ENCODE peak calls at places on chromosomes 16 and 17, in six cellular contexts. One of them, this sample, is unnamed.

GRCh38 chr16:55710466-55710865 is 54.7 kb downstream of the SLC6A2 start:
- DNase-seq in GM23248: peak; percentile 14
- DNase-seq in GM23338: peak; percentile 66
- DNase-seq in PC-3: no peak
- DNase-seq in MM.1S: no peak
- DNase-seq in SK-N-SH: no peak
- DNase-seq in this sample: peak; percentile 64

GRCh38 chr16:82358601-82359221 is 188.7 kb upstream of the MPHOSPH6 start:
- DNase-seq in GM23248: no peak
- DNase-seq in GM23338: no peak
- DNase-seq in PC-3: peak; percentile 20
- DNase-seq in MM.1S: no peak
- DNase-seq in SK-N-SH: no peak
- DNase-seq in this sample: no peak

GRCh38 chr16:88926374-88926990 is 50.5 kb downstream of the CBFA2T3 start:
- DNase-seq in GM23248: peak; percentile 24
- DNase-seq in GM23338: no peak
- DNase-seq in PC-3: peak; percentile 21
- DNase-seq in MM.1S: no peak
- DNase-seq in SK-N-SH: no peak
- DNase-seq in this sample: peak; percentile 58

GRCh38 chr16:57141822-57142631 is 43.8 kb downstream of the PSME3IP1 start:
- DNase-seq in GM23248: no peak
- DNase-seq in GM23338: no peak
- DNase-seq in PC-3: no peak
- DNase-seq in MM.1S: no peak
- DNase-seq in SK-N-SH: peak; percentile 17
- DNase-seq in this sample: no peak

GRCh38 chr17:81601525-81602120 is 35.3 kb downstream of the NPLOC4 start:
- DNase-seq in GM23248: peak; percentile 79
- DNase-seq in GM23338: peak; percentile 78
- DNase-seq in PC-3: peak; percentile 84
- DNase-seq in MM.1S: peak; percentile 64
- DNase-seq in SK-N-SH: peak; percentile 87
- DNase-seq in this sample: peak; percentile 67

GRCh38 chr16:964696-965395 is 5.9 kb downstream of the LMF1 start:
- DNase-seq in GM23248: no peak
- DNase-seq in GM23338: no peak
- DNase-seq in PC-3: peak; percentile 69
- DNase-seq in MM.1S: no peak
- DNase-seq in SK-N-SH: no peak
- DNase-seq in this sample: no peak

GRCh38 chr16:47574091-47575054 is 113.2 kb downstream of the PHKB start:
- DNase-seq in GM23248: peak; percentile 71
- DNase-seq in GM23338: peak; percentile 32
- DNase-seq in PC-3: peak; percentile 20
- DNase-seq in MM.1S: peak; percentile 57
- DNase-seq in SK-N-SH: no peak
- DNase-seq in this sample: peak; percentile 5

GRCh38 chr16:87780385-87780989 is 14.7 kb upstream of the KLHDC4 start:
- DNase-seq in GM23248: peak; percentile 25
- DNase-seq in GM23338: no peak
- DNase-seq in PC-3: no peak
- DNase-seq in MM.1S: peak; percentile 47
- DNase-seq in SK-N-SH: no peak
- DNase-seq in this sample: no peak

GRCh38 chr17:39069114-39069756 is 82.2 kb downstream of the PLXDC1 start:
- DNase-seq in GM23248: peak; percentile 74
- DNase-seq in GM23338: peak; percentile 82
- DNase-seq in PC-3: peak; percentile 40
- DNase-seq in MM.1S: peak; percentile 39
- DNase-seq in SK-N-SH: peak; percentile 69
- DNase-seq in this sample: peak; percentile 74

GRCh38 chr16:12543700-12544476 is 259.8 kb downstream of the CPPED1 start:
- DNase-seq in GM23248: no peak
- DNase-seq in GM23338: no peak
- DNase-seq in PC-3: no peak
- DNase-seq in MM.1S: no peak
- DNase-seq in SK-N-SH: no peak
- DNase-seq in this sample: no peak

GRCh38 chr16:24504467-24505345 is 34.7 kb upstream of the RBBP6 start:
- DNase-seq in GM23248: peak; percentile 79
- DNase-seq in GM23338: peak; percentile 89
- DNase-seq in PC-3: peak; percentile 72
- DNase-seq in MM.1S: peak; percentile 68
- DNase-seq in SK-N-SH: peak; percentile 64
- DNase-seq in this sample: peak; percentile 78

GRCh38 chr17:30334421-30334820 is 564 bp upstream of the TMIGD1 start:
- DNase-seq in GM23248: no peak
- DNase-seq in GM23338: no peak
- DNase-seq in PC-3: no peak
- DNase-seq in MM.1S: no peak
- DNase-seq in SK-N-SH: no peak
- DNase-seq in this sample: no peak

GRCh38 chr16:875182-876040 is 74.9 kb upstream of the GNG13 start:
- DNase-seq in GM23248: no peak
- DNase-seq in GM23338: no peak
- DNase-seq in PC-3: no peak
- DNase-seq in MM.1S: no peak
- DNase-seq in SK-N-SH: no peak
- DNase-seq in this sample: no peak

GRCh38 chr16:31148281-31148728 is 1.6 kb downstream of the PRSS36 start:
- DNase-seq in GM23248: no peak
- DNase-seq in GM23338: peak; percentile 78
- DNase-seq in PC-3: no peak
- DNase-seq in MM.1S: no peak
- DNase-seq in SK-N-SH: peak; percentile 38
- DNase-seq in this sample: peak; percentile 34

GRCh38 chr17:77846531-77847085 is 111.9 kb upstream of the TNRC6C start:
- DNase-seq in GM23248: no peak
- DNase-seq in GM23338: no peak
- DNase-seq in PC-3: no peak
- DNase-seq in MM.1S: peak; percentile 48
- DNase-seq in SK-N-SH: no peak
- DNase-seq in this sample: no peak

GRCh38 chr16:53501216-53501859 is 1.7 kb downstream of the AKTIP start:
- DNase-seq in GM23248: no peak
- DNase-seq in GM23338: peak; percentile 21
- DNase-seq in PC-3: no peak
- DNase-seq in MM.1S: no peak
- DNase-seq in SK-N-SH: no peak
- DNase-seq in this sample: no peak

GRCh38 chr17:14329900-14330491 is 29.1 kb downstream of the HS3ST3B1 start:
- DNase-seq in GM23248: no peak
- DNase-seq in GM23338: no peak
- DNase-seq in PC-3: no peak
- DNase-seq in MM.1S: no peak
- DNase-seq in SK-N-SH: no peak
- DNase-seq in this sample: no peak

GRCh38 chr16:82767198-82767597 is 140.4 kb downstream of the CDH13 start:
- DNase-seq in GM23248: no peak
- DNase-seq in GM23338: no peak
- DNase-seq in PC-3: no peak
- DNase-seq in MM.1S: no peak
- DNase-seq in SK-N-SH: no peak
- DNase-seq in this sample: no peak

GRCh38 chr17:17847102-17847501 is 10.3 kb upstream of the SREBF1 start:
- DNase-seq in GM23248: no peak
- DNase-seq in GM23338: no peak
- DNase-seq in PC-3: no peak
- DNase-seq in MM.1S: no peak
- DNase-seq in SK-N-SH: no peak
- DNase-seq in this sample: no peak

GRCh38 chr16:84694980-84695379 is 4.8 kb upstream of the USP10 start:
- DNase-seq in GM23248: no peak
- DNase-seq in GM23338: no peak
- DNase-seq in PC-3: no peak
- DNase-seq in MM.1S: no peak
- DNase-seq in SK-N-SH: no peak
- DNase-seq in this sample: no peak

GRCh38 chr16:14205666-14206065 is 134.5 kb downstream of the MRTFB start:
- DNase-seq in GM23248: no peak
- DNase-seq in GM23338: no peak
- DNase-seq in PC-3: no peak
- DNase-seq in MM.1S: peak; percentile 83
- DNase-seq in SK-N-SH: no peak
- DNase-seq in this sample: no peak

GRCh38 chr16:89507834-89508590 is at the start of gene SPG7:
- DNase-seq in GM23248: peak; percentile 95
- DNase-seq in GM23338: peak; percentile 91
- DNase-seq in PC-3: peak; percentile 84
- DNase-seq in MM.1S: peak; percentile 75
- DNase-seq in SK-N-SH: peak; percentile 99
- DNase-seq in this sample: peak; percentile 96

GRCh38 chr16:77131398-77131797 is 59.6 kb upstream of the MON1B start:
- DNase-seq in GM23248: no peak
- DNase-seq in GM23338: no peak
- DNase-seq in PC-3: no peak
- DNase-seq in MM.1S: no peak
- DNase-seq in SK-N-SH: peak; percentile 21
- DNase-seq in this sample: no peak

GRCh38 chr16:49564577-49565224 is 191.1 kb downstream of the C16orf78 start:
- DNase-seq in GM23248: peak; percentile 11
- DNase-seq in GM23338: peak; percentile 56
- DNase-seq in PC-3: no peak
- DNase-seq in MM.1S: no peak
- DNase-seq in SK-N-SH: no peak
- DNase-seq in this sample: no peak

GRCh38 chr17:17511971-17512858 is 16.0 kb upstream of the RASD1 start:
- DNase-seq in GM23248: peak; percentile 95
- DNase-seq in GM23338: no peak
- DNase-seq in PC-3: peak; percentile 97
- DNase-seq in MM.1S: no peak
- DNase-seq in SK-N-SH: no peak
- DNase-seq in this sample: no peak

GRCh38 chr16:30958164-30959083 is 870 bp downstream of the SETD1A start:
- DNase-seq in GM23248: peak; percentile 82
- DNase-seq in GM23338: peak; percentile 75
- DNase-seq in PC-3: peak; percentile 29
- DNase-seq in MM.1S: peak; percentile 41
- DNase-seq in SK-N-SH: peak; percentile 93
- DNase-seq in this sample: peak; percentile 89

GRCh38 chr17:13490906-13491502 is 110.7 kb downstream of the HS3ST3A1 start:
- DNase-seq in GM23248: peak; percentile 12
- DNase-seq in GM23338: no peak
- DNase-seq in PC-3: no peak
- DNase-seq in MM.1S: no peak
- DNase-seq in SK-N-SH: no peak
- DNase-seq in this sample: no peak

GRCh38 chr16:66250686-66251405 is 115.6 kb upstream of the CDH5 start:
- DNase-seq in GM23248: peak; percentile 74
- DNase-seq in GM23338: peak; percentile 8
- DNase-seq in PC-3: peak; percentile 14
- DNase-seq in MM.1S: no peak
- DNase-seq in SK-N-SH: peak; percentile 63
- DNase-seq in this sample: no peak

GRCh38 chr17:4895676-4896331 is 3.5 kb upstream of the C17orf107 start:
- DNase-seq in GM23248: no peak
- DNase-seq in GM23338: peak; percentile 82
- DNase-seq in PC-3: no peak
- DNase-seq in MM.1S: no peak
- DNase-seq in SK-N-SH: no peak
- DNase-seq in this sample: peak; percentile 36

DNA sequence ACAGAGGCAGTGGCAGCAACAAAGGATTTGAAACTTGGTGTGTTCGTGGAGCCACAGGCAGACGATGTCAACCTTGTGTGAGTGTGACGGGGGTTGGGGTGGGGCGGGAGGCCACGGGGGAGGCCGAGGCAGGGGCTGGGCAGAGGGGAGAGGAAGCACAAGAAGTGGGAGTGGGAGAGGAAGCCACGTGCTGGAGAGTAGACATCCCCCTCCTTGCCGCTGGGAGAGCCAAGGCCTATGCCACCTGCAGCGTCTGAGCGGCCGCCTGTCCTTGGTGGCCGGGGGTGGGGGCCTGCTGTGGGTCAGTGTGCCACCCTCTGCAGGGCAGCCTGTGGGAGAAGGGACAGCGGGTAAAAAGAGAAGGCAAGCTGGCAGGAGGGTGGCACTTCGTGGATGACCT is 25.5 kb downstream of the STH start:
- DNase-seq in GM23248: no peak
- DNase-seq in GM23338: no peak
- DNase-seq in PC-3: no peak
- DNase-seq in MM.1S: no peak
- DNase-seq in SK-N-SH: no peak
- DNase-seq in this sample: no peak
- H3K27ac ChIP-seq in GM23248: no peak overlapping the region
- H3K27ac ChIP-seq in GM23338: no peak overlapping the region
- H3K27ac ChIP-seq in PC-3: no peak overlapping the region
- H3K27ac ChIP-seq in MM.1S: no peak overlapping the region
- H3K27ac ChIP-seq in SK-N-SH: no peak overlapping the region
- H3K27ac ChIP-seq in this sample: no peak overlapping the region

GRCh38 chr16:10754941-10755340 is 11.3 kb downstream of the NUBP1 start:
- DNase-seq in GM23248: peak; percentile 79
- DNase-seq in GM23338: no peak
- DNase-seq in PC-3: peak; percentile 71
- DNase-seq in MM.1S: no peak
- DNase-seq in SK-N-SH: no peak
- DNase-seq in this sample: no peak
- TF ChIP-seq EZH2phosphoT487 in GM23248: no peak
- TF ChIP-seq EZH2phosphoT487 in GM23338: no peak
- TF ChIP-seq EZH2phosphoT487 in PC-3: no peak
- TF ChIP-seq EZH2phosphoT487 in MM.1S: no peak
- TF ChIP-seq EZH2phosphoT487 in SK-N-SH: no peak
- TF ChIP-seq EZH2phosphoT487 in this sample: no peak

GRCh38 chr16:10312784-10313724 is 72.8 kb upstream of the ATF7IP2 start:
- DNase-seq in GM23248: no peak
- DNase-seq in GM23338: no peak
- DNase-seq in PC-3: no peak
- DNase-seq in MM.1S: peak; percentile 67
- DNase-seq in SK-N-SH: no peak
- DNase-seq in this sample: no peak

GRCh38 chr16:10312023-10312422 is 73.8 kb upstream of the ATF7IP2 start:
- DNase-seq in GM23248: no peak
- DNase-seq in GM23338: no peak
- DNase-seq in PC-3: no peak
- DNase-seq in MM.1S: no peak
- DNase-seq in SK-N-SH: no peak
- DNase-seq in this sample: no peak

GRCh38 chr16:10308305-10309193 is 77.3 kb upstream of the ATF7IP2 start:
- DNase-seq in GM23248: no peak
- DNase-seq in GM23338: no peak
- DNase-seq in PC-3: no peak
- DNase-seq in MM.1S: no peak
- DNase-seq in SK-N-SH: no peak
- DNase-seq in this sample: no peak

GRCh38 chr16:10305912-10306311 is 79.9 kb upstream of the ATF7IP2 start:
- DNase-seq in GM23248: no peak
- DNase-seq in GM23338: no peak
- DNase-seq in PC-3: no peak
- DNase-seq in MM.1S: no peak
- DNase-seq in SK-N-SH: no peak
- DNase-seq in this sample: no peak

GRCh38 chr16:10309271-10309932 is 76.5 kb upstream of the ATF7IP2 start:
- DNase-seq in GM23248: no peak
- DNase-seq in GM23338: no peak
- DNase-seq in PC-3: no peak
- DNase-seq in MM.1S: no peak
- DNase-seq in SK-N-SH: no peak
- DNase-seq in this sample: no peak
- H3F3A ChIP-seq in GM23248: no peaks in the 10 kb centered on the region
- H3F3A ChIP-seq in GM23338: no peaks in the 10 kb centered on the region
- H3F3A ChIP-seq in PC-3: no peaks in the 10 kb centered on the region
- H3F3A ChIP-seq in MM.1S: no peaks in the 10 kb centered on the region
- H3F3A ChIP-seq in SK-N-SH: no peaks in the 10 kb centered on the region
- H3F3A ChIP-seq in this sample: no peaks in the 10 kb centered on the region

GRCh38 chr17:51398128-51398525 is 137.8 kb downstream of the UTP18 start:
- DNase-seq in GM23248: no peak
- DNase-seq in GM23338: no peak
- DNase-seq in PC-3: no peak
- DNase-seq in MM.1S: no peak
- DNase-seq in SK-N-SH: no peak
- DNase-seq in this sample: no peak
- H3K27ac ChIP-seq in GM23248: no peak overlapping the region
- H3K27ac ChIP-seq in GM23338: no peak overlapping the region
- H3K27ac ChIP-seq in PC-3: no peak overlapping the region
- H3K27ac ChIP-seq in MM.1S: no peak overlapping the region
- H3K27ac ChIP-seq in SK-N-SH: no peak overlapping the region
- H3K27ac ChIP-seq in this sample: no peak overlapping the region

This sample was measured in neural progenitor cell.